ENCODE peak calls at places on chromosomes 3 and 15, in nine cellular contexts. B is NT2/D1, M is H9, N is PC-3, S is IMR-90, H is mesenchymal stem cell, T is K562, Q is endothelial cell of umbilical vein, P is HCT116. L is an unnamed sample.

GRCh38 chr3:114079761-114080160 is 23.2 kb downstream of the QTRT2 start:
- DNase-seq in B (no peak), M (no peak), N (no peak), S (peak; percentile 72), H (peak; percentile 20), T (no peak), Q (peak; percentile 88), P (no peak), L (no peak)

GRCh38 chr3:101720851-101721649 is 3.4 kb upstream of the CEP97 start:
- DNase-seq in B (no peak), M (no peak), N (no peak), S (peak; percentile 33), H (peak; percentile 29), T (no peak), Q (no peak), P (no peak), L (peak; percentile 71)

GRCh38 chr3:56864090-56864489 is 62.3 kb upstream of the ARHGEF3 start:
- DNase-seq in B (no peak), M (no peak), N (no peak), S (no peak), H (no peak), T (no peak), Q (no peak), P (no peak), L (no peak)

GRCh38 chr15:88615303-88616107 is 5.6 kb upstream of the AEN start:
- DNase-seq in B (no peak), M (peak; percentile 34), N (no peak), S (no peak), H (no peak), T (peak; percentile 3), Q (no peak), P (no peak), L (no peak)

GRCh38 chr15:83282141-83282540 is 2.3 kb downstream of the BNC1 start:
- DNase-seq in B (no peak), M (no peak), N (peak; percentile 31), S (no peak), H (no peak), T (no peak), Q (no peak), P (no peak), L (no peak)

GRCh38 chr3:171458056-171458856 is 1.9 kb downstream of the TNIK start:
- DNase-seq in B (no peak), M (peak; percentile 53), N (no peak), S (no peak), H (peak; percentile 29), T (no peak), Q (peak; percentile 44), P (no peak), L (no peak)

GRCh38 chr3:130748981-130749380 is 2.4 kb upstream of the PIK3R4 start:
- DNase-seq in B (no peak), M (no peak), N (no peak), S (peak; percentile 22), H (peak; percentile 16), T (no peak), Q (no peak), P (no peak), L (no peak)

GRCh38 chr3:89278305-89278704 is 170.9 kb downstream of the EPHA3 start:
- DNase-seq in B (peak; percentile 68), M (peak; percentile 65), N (no peak), S (no peak), H (no peak), T (no peak), Q (no peak), P (no peak), L (no peak)

GRCh38 chr15:70281811-70282307 is 184.1 kb upstream of the TLE3 start:
- DNase-seq in B (no peak), M (no peak), N (peak; percentile 44), S (peak; percentile 66), H (peak; percentile 28), T (no peak), Q (no peak), P (no peak), L (peak; percentile 57)

GRCh38 chr15:69533504-69533903 is 80.9 kb downstream of the RPLP1 start:
- DNase-seq in B (no peak), M (no peak), N (no peak), S (no peak), H (no peak), T (no peak), Q (no peak), P (no peak), L (no peak)

GRCh38 chr15:31108836-31109235 is 7.3 kb upstream of the TRPM1 start:
- DNase-seq in B (no peak), M (no peak), N (no peak), S (peak; percentile 75), H (no peak), T (no peak), Q (no peak), P (no peak), L (no peak)

GRCh38 chr15:58666957-58667356 is 82.5 kb downstream of the ADAM10 start:
- DNase-seq in B (peak; percentile 27), M (no peak), N (peak; percentile 45), S (peak; percentile 62), H (peak; percentile 64), T (no peak), Q (peak; percentile 28), P (no peak), L (peak; percentile 8)

GRCh38 chr3:42179110-42179725 is 86.8 kb downstream of the CCK start:
- DNase-seq in B (peak; percentile 44), M (peak; percentile 66), N (peak; percentile 97), S (peak; percentile 93), H (peak; percentile 89), T (peak; percentile 83), Q (peak; percentile 76), P (peak; percentile 85), L (peak; percentile 97)

DNA sequence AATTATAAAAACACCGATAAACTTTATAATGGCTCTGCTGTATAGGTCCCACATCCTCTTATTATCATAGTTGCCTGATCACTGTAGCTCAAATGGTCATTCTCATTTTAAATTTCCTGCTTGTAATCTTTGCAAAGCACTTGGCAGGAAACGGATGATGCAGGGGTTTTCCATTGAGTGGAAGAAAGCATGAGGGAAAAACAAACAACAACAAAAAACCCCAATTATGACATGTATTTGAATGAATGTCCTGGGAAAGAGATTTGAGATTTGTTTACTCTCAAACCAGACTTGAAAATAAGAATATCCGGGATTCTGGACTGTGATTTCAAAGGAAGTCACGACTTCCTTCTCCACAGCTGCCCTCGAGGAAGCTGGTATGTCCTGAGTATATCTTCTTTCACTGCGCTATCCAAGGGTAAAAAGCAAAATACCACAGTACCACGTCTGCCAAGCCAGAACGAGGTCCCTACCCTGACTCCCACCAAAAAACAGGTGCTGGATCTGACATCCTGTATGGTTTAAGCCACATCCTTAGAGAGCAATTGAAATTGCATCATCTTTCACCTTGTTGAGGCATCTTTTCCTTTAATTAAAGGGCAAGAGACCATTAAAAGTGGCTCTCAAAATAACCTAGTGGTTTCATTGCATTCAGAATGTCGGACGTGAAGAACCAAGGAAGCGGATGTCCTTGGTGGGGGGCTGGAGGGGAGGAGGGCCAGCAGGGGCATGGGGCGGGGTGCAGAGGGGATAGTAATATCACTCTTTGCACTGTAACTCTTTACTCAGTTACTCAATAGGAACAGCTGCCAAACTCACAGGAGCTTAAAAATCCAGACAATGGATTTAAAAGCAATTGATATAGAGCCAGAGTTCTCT is 13.5 kb upstream of the TIPIN start:
- DNase-seq in B (no peak), M (no peak), N (peak; percentile 28), S (peak; percentile 20), H (peak; percentile 17), T (peak; percentile 27), Q (peak; percentile 92), P (no peak), L (no peak)
- H3K9ac ChIP-seq in B (no peak overlapping the region), M (no peak overlapping the region), N (peak overlapping the region; percentile 55), S (peak overlapping the region; percentile 55), H (peak overlapping the region; percentile 76), T (peak overlapping the region; percentile 57), Q (peak overlapping the region; percentile 93), P (no peak overlapping the region), L (no peak overlapping the region)

DNA sequence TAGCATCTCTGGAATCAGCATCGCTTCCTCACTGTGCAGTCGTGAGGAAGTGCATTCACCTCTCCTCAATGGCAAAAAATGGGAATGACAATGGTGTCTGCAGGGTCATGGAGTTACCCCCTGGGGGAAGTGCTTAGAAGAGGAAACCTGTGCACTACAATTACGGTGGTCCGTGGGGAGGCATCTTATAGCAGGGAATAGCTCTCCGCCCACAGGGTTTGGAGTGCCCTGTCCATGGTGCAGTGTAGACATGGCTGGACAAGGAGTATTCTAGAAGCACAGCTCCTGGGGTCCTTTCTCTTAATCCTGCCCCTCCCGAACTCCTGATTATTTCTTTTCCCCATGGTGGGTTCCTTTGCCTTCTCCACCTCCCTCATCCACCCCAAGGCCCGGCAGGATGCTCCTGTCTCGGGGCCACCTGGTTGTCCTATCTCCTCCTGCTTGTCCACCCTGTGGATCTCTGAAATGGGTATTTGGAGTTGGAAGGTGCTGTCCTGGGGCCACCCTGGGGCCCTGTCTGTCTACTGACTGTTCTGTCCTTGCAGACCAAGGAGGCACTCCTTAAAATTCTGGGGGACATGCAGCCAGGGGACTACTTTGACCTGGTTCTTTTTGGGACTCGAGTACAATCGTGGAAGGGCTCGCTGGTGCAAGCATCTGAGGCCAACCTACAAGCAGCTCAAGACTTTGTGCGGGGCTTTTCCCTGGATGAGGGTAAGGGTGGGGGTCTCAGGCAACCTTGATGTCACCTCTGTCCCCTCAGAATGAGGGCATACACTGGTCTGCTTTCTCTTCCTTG is 5.2 kb downstream of the ITIH1 start:
- DNase-seq in B (no peak), M (peak; percentile 27), N (no peak), S (no peak), H (no peak), T (no peak), Q (no peak), P (no peak), L (no peak)
- H3K4me1 ChIP-seq in B (peaks cover 5% of the 10 kb centered on the region), M (peaks cover 3% of the 10 kb centered on the region), N (no peaks in the 10 kb centered on the region), S (no peaks in the 10 kb centered on the region), H (no peaks in the 10 kb centered on the region), T (peaks cover 3% of the 10 kb centered on the region), Q (no peaks in the 10 kb centered on the region), P (no peaks in the 10 kb centered on the region), L (no peaks in the 10 kb centered on the region)

DNA sequence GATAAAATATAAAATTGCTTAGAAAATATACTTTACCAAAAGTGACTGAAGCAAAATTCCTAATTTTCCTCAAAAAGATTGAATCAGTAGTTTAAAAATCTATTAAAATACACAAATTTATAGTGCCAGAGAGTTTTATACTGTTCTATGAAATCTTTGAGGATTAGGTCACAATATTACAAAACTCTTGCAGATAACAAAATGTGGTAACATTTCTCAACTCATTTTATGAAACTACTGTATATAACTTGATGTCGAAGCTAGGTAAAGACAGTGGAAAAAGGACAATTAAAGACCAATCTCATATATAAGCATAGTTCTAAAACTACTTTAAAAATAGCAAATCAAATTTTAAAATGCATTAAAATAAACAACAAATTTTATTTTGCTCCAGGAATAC is 15.9 kb downstream of the VEPH1 start:
- DNase-seq in B (no peak), M (no peak), N (no peak), S (peak; percentile 67), H (no peak), T (no peak), Q (no peak), P (no peak), L (no peak)
- H3K9ac ChIP-seq in B (no peak overlapping the region), M (no peak overlapping the region), N (no peak overlapping the region), S (no peak overlapping the region), H (peak overlapping the region; percentile 72), T (no peak overlapping the region), Q (no peak overlapping the region), P (no peak overlapping the region), L (no peak overlapping the region)

DNA sequence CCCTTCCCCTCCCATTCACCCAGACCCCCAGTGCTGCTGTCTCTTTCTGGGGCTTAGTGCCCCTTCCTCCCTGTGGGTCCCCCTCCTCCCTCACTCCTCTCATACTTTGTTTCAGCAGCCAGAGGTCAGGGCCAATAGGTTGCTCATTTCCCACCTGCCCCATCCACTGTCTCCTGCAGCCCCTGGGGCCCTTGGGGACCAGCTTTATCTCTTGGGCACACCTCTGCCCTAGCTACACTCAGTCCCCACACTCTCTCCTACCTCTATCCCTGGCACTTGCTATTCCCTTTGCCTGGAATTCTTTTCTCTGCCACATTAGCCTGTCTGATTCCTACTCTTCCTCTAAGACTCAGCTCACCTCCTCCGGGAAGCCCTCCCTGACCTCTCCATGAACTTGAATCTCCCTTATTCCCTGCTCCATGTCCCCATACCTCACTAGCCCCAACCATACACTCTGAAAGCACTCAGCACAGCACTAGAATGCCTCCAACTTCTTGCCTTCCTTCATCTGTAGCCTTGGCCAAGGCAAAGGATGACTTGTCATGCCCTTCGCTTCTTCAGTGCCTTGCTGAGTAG is 14.6 kb downstream of the ANPEP start:
- DNase-seq in B (no peak), M (no peak), N (no peak), S (no peak), H (no peak), T (no peak), Q (no peak), P (no peak), L (no peak)
- H3K4me1 ChIP-seq in B (peaks cover 16% of the 10 kb centered on the region), M (no peaks in the 10 kb centered on the region), N (peaks cover 4% of the 10 kb centered on the region), S (peaks cover 2% of the 10 kb centered on the region), H (peaks cover 13% of the 10 kb centered on the region), T (peaks cover 31% of the 10 kb centered on the region), Q (peaks cover 30% of the 10 kb centered on the region), P (no peaks in the 10 kb centered on the region), L (no peaks in the 10 kb centered on the region)